ENCODE peak calls at places on chromosomes 5 and 9, in five cellular contexts. One of them, this sample, is unnamed.

GRCh38 chr5:60842859-60843692 is 993 bp downstream of the ELOVL7 start:
- DNase-seq in spleen: no peak
- DNase-seq in sigmoid colon: no peak
- DNase-seq in HCT116: no peak
- DNase-seq in stomach: no peak
- DNase-seq in this sample: peak

GRCh38 chr9:15295761-15296405 is 11.1 kb downstream of the TTC39B start:
- DNase-seq in spleen: no peak
- DNase-seq in sigmoid colon: no peak
- DNase-seq in HCT116: no peak
- DNase-seq in stomach: no peak
- DNase-seq in this sample: peak

GRCh38 chr5:75306746-75307145 is 30.3 kb upstream of the HMGCR start:
- DNase-seq in spleen: no peak
- DNase-seq in sigmoid colon: no peak
- DNase-seq in HCT116: no peak
- DNase-seq in stomach: no peak
- DNase-seq in this sample: no peak

GRCh38 chr9:94083384-94083783 is 880 bp upstream of the PTPDC1 start:
- DNase-seq in spleen: no peak
- DNase-seq in sigmoid colon: no peak
- DNase-seq in HCT116: no peak
- DNase-seq in stomach: no peak
- DNase-seq in this sample: no peak

GRCh38 chr5:29263836-29264235 is 1929.7 kb upstream of the CDH6 start:
- DNase-seq in spleen: no peak
- DNase-seq in sigmoid colon: no peak
- DNase-seq in HCT116: no peak
- DNase-seq in stomach: no peak
- DNase-seq in this sample: no peak

GRCh38 chr5:65986796-65987195 is 60.4 kb downstream of the ERBIN start:
- DNase-seq in spleen: no peak
- DNase-seq in sigmoid colon: no peak
- DNase-seq in HCT116: no peak
- DNase-seq in stomach: no peak
- DNase-seq in this sample: no peak

GRCh38 chr5:161847896-161848510 is at the start of gene GABRA1:
- DNase-seq in spleen: no peak
- DNase-seq in sigmoid colon: no peak
- DNase-seq in HCT116: no peak
- DNase-seq in stomach: no peak
- DNase-seq in this sample: no peak

GRCh38 chr9:61666310-61666709 is 476.5 kb downstream of the SPATA31A7 start:
- DNase-seq in spleen: peak
- DNase-seq in sigmoid colon: peak
- DNase-seq in HCT116: no peak
- DNase-seq in stomach: peak
- DNase-seq in this sample: peak

GRCh38 chr9:126684965-126685465 is 71.3 kb downstream of the LMX1B start:
- DNase-seq in spleen: no peak
- DNase-seq in sigmoid colon: no peak
- DNase-seq in HCT116: no peak
- DNase-seq in stomach: no peak
- DNase-seq in this sample: no peak

GRCh38 chr5:64883912-64884311 is 115.2 kb downstream of the CWC27 start:
- DNase-seq in spleen: no peak
- DNase-seq in sigmoid colon: no peak
- DNase-seq in HCT116: no peak
- DNase-seq in stomach: no peak
- DNase-seq in this sample: no peak

GRCh38 chr9:87267701-87268100 is 230.0 kb upstream of the DAPK1 start:
- DNase-seq in spleen: no peak
- DNase-seq in sigmoid colon: peak
- DNase-seq in HCT116: no peak
- DNase-seq in stomach: no peak
- DNase-seq in this sample: no peak

GRCh38 chr9:99288830-99289229 is 66.7 kb downstream of the SEC61B start:
- DNase-seq in spleen: no peak
- DNase-seq in sigmoid colon: no peak
- DNase-seq in HCT116: no peak
- DNase-seq in stomach: no peak
- DNase-seq in this sample: no peak

GRCh38 chr9:135246248-135247173 is 159.0 kb downstream of the OLFM1 start:
- DNase-seq in spleen: peak
- DNase-seq in sigmoid colon: peak
- DNase-seq in HCT116: no peak
- DNase-seq in stomach: no peak
- DNase-seq in this sample: no peak

GRCh38 chr5:1502046-1502736 is 21.6 kb downstream of the LPCAT1 start:
- DNase-seq in spleen: peak
- DNase-seq in sigmoid colon: no peak
- DNase-seq in HCT116: no peak
- DNase-seq in stomach: peak
- DNase-seq in this sample: peak

GRCh38 chr5:14234204-14234603 is 91.1 kb downstream of the TRIO start:
- DNase-seq in spleen: no peak
- DNase-seq in sigmoid colon: no peak
- DNase-seq in HCT116: no peak
- DNase-seq in stomach: no peak
- DNase-seq in this sample: no peak

GRCh38 chr5:135883441-135883840 is 12.2 kb downstream of the IL9 start:
- DNase-seq in spleen: no peak
- DNase-seq in sigmoid colon: no peak
- DNase-seq in HCT116: no peak
- DNase-seq in stomach: no peak
- DNase-seq in this sample: no peak

GRCh38 chr5:41154491-41154890 is 58.8 kb downstream of the C6 start:
- DNase-seq in spleen: no peak
- DNase-seq in sigmoid colon: no peak
- DNase-seq in HCT116: no peak
- DNase-seq in stomach: no peak
- DNase-seq in this sample: no peak

GRCh38 chr9:132994410-132995120 is 16.1 kb downstream of the GFI1B start:
- DNase-seq in spleen: peak
- DNase-seq in sigmoid colon: no peak
- DNase-seq in HCT116: no peak
- DNase-seq in stomach: peak
- DNase-seq in this sample: peak

GRCh38 chr9:29514336-29514735 is 1941.1 kb upstream of the C9orf72 start:
- DNase-seq in spleen: no peak
- DNase-seq in sigmoid colon: no peak
- DNase-seq in HCT116: no peak
- DNase-seq in stomach: no peak
- DNase-seq in this sample: no peak

GRCh38 chr9:114344188-114344566 is 14.5 kb downstream of the ORM2 start:
- DNase-seq in spleen: peak
- DNase-seq in sigmoid colon: no peak
- DNase-seq in HCT116: no peak
- DNase-seq in stomach: no peak
- DNase-seq in this sample: no peak

DNA sequence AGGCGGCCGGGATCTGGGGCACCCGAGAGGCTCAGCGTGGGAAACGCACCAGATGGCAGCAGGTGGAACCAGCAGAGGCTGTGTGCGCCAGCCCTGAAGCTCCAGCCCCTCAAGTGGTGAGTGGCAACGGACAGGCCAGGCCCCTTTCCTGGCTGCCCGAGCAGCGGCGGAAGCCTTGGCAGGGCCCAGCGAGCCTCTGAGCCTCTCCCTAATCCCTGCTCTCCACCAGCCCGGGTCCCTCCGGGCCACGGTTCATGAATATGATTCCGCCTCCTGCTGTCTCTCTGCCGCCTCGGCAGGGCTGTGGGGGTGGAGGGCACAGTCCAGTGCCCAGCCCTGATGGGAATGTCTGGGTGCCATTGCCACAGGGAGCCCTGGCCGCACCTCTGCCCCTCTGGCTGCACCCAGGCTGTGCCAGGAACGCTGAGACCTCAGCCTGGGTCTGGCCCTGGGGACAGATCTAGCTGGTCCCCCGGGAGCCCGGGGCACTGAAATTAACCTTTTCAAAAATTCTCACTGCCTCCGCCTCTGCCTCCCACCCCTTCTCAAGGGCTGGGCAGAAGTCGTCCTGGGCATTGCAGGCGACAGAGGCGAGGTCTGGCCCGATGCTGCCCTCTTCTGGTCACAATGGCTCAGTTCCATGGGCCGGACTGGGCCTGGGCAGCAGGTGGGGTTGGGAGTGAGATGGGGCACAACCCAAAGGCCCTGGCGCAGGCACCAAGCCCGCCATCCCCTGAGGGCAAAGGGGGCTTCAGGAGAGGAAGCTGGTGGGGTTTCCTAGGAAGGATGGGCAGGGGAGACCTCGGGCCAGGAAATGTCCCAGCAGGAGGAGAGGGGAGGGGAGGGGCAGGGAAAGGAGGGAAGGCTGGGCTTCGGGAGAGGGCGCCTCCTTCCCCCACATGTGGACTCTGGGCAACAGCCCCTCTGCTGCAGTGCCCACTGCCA is 20.3 kb downstream of the CCDC187 start:
- DNase-seq in spleen: peak
- DNase-seq in sigmoid colon: peak
- DNase-seq in HCT116: peak
- DNase-seq in stomach: peak
- DNase-seq in this sample: peak
- TF ChIP-seq CTCF in spleen: peak
- TF ChIP-seq CTCF in sigmoid colon: peak
- TF ChIP-seq CTCF in HCT116: peak
- TF ChIP-seq CTCF in stomach: peak
- TF ChIP-seq CTCF in this sample: peak

GRCh38 chr5:76674330-76675066 is 41.4 kb upstream of the F2R start:
- DNase-seq in spleen: no peak
- DNase-seq in sigmoid colon: no peak
- DNase-seq in HCT116: no peak
- DNase-seq in stomach: no peak
- DNase-seq in this sample: no peak

GRCh38 chr5:76679231-76679630 is 36.7 kb upstream of the F2R start:
- DNase-seq in spleen: no peak
- DNase-seq in sigmoid colon: no peak
- DNase-seq in HCT116: no peak
- DNase-seq in stomach: no peak
- DNase-seq in this sample: no peak

GRCh38 chr5:76675364-76675763 is 40.6 kb upstream of the F2R start:
- DNase-seq in spleen: no peak
- DNase-seq in sigmoid colon: no peak
- DNase-seq in HCT116: no peak
- DNase-seq in stomach: no peak
- DNase-seq in this sample: no peak

GRCh38 chr5:76681287-76681686 is 34.6 kb upstream of the F2R start:
- DNase-seq in spleen: no peak
- DNase-seq in sigmoid colon: no peak
- DNase-seq in HCT116: no peak
- DNase-seq in stomach: no peak
- DNase-seq in this sample: no peak

DNA sequence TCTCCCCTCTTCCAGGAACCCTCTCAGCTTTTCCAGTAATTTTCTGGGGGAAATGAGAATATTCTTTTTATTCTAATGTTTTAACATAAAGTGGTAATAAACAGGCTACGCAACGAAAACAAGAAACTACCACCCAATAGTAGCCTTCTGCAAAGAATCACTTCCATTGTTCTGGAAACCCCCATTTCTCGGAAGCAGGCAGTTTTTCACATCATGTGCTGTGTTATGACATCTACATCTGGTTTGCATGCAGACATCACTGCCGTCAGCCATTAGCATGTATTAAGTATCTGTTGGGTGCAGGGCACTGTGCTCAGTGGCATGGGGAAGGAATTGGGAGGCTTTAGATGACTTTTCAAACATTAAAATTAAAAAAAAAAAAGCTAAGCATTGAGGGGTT is 37.9 kb upstream of the F2R start:
- DNase-seq in spleen: no peak
- DNase-seq in sigmoid colon: no peak
- DNase-seq in HCT116: no peak
- DNase-seq in stomach: no peak
- DNase-seq in this sample: no peak
- TF ChIP-seq POLR2AphosphoS5 in spleen: no peak
- TF ChIP-seq POLR2AphosphoS5 in sigmoid colon: no peak
- TF ChIP-seq POLR2AphosphoS5 in HCT116: no peak
- TF ChIP-seq POLR2AphosphoS5 in stomach: no peak
- TF ChIP-seq POLR2AphosphoS5 in this sample: no peak

GRCh38 chr5:151178779-151179488 is 21.4 kb upstream of the ANXA6 start:
- DNase-seq in spleen: no peak
- DNase-seq in sigmoid colon: peak
- DNase-seq in HCT116: no peak
- DNase-seq in stomach: no peak
- DNase-seq in this sample: no peak

GRCh38 chr5:151178372-151178771 is 20.8 kb upstream of the ANXA6 start:
- DNase-seq in spleen: no peak
- DNase-seq in sigmoid colon: no peak
- DNase-seq in HCT116: no peak
- DNase-seq in stomach: no peak
- DNase-seq in this sample: no peak

GRCh38 chr5:151171521-151171920 is 13.9 kb upstream of the ANXA6 start:
- DNase-seq in spleen: no peak
- DNase-seq in sigmoid colon: peak
- DNase-seq in HCT116: no peak
- DNase-seq in stomach: no peak
- DNase-seq in this sample: no peak

GRCh38 chr5:151173711-151174611 is 16.4 kb upstream of the ANXA6 start:
- DNase-seq in spleen: no peak
- DNase-seq in sigmoid colon: no peak
- DNase-seq in HCT116: no peak
- DNase-seq in stomach: no peak
- DNase-seq in this sample: no peak

DNA sequence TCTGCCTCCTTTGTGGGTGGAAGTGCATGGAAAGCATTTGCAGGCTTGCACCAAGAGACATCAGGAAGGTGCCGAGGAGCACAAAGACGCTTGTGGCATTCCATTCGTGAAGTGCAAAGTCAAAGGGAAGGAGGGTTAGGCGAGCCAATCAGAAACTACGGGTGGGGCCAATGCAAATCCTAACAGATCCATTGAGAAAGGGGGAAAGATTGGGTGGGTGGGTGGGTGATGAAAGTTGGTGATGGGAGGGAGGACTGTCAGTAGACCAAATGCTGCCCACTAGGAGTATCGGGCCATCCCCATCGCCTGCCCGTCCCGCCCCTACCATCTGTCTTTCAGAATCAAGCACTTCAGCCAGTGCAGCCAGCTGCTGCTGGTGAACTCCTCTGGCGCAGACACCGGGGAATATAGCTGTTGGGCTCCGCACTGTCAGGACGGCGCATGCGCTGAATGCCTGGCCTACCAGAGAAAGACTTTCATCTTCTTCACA is 17.1 kb upstream of the ANXA6 start:
- DNase-seq in spleen: no peak
- DNase-seq in sigmoid colon: no peak
- DNase-seq in HCT116: no peak
- DNase-seq in stomach: no peak
- DNase-seq in this sample: no peak
- H3K27ac ChIP-seq in spleen: peak
- H3K27ac ChIP-seq in sigmoid colon: peak
- H3K27ac ChIP-seq in HCT116: no peak
- H3K27ac ChIP-seq in stomach: no peak
- H3K27ac ChIP-seq in this sample: no peak

GRCh38 chr9:96654450-96655197 is 493 bp downstream of the PRXL2C start:
- DNase-seq in spleen: peak
- DNase-seq in sigmoid colon: peak
- DNase-seq in HCT116: peak
- DNase-seq in stomach: peak
- DNase-seq in this sample: peak
- TF ChIP-seq CTCF in spleen: no peak
- TF ChIP-seq CTCF in sigmoid colon: no peak
- TF ChIP-seq CTCF in HCT116: no peak
- TF ChIP-seq CTCF in stomach: peak
- TF ChIP-seq CTCF in this sample: no peak

GRCh38 chr5:141524604-141525597 is 36.0 kb downstream of the PCDHGC5 start:
- DNase-seq in spleen: peak
- DNase-seq in sigmoid colon: peak
- DNase-seq in HCT116: peak
- DNase-seq in stomach: peak
- DNase-seq in this sample: peak
- TF ChIP-seq POLR2AphosphoS5 in spleen: peak
- TF ChIP-seq POLR2AphosphoS5 in sigmoid colon: peak
- TF ChIP-seq POLR2AphosphoS5 in HCT116: peak
- TF ChIP-seq POLR2AphosphoS5 in stomach: peak
- TF ChIP-seq POLR2AphosphoS5 in this sample: peak

This sample was measured in transverse colon.